ENCODE peak calls at places on chromosomes 11 and 22, in six cellular contexts. One of them, this sample, is unnamed.

GRCh38 chr11:22703040-22703439 is 36.6 kb downstream of the GAS2 start:
- DNase-seq in RWPE1: peak; percentile 59
- DNase-seq in AG08395: peak; percentile 2
- DNase-seq in cardiac muscle cell: peak; percentile 78
- DNase-seq in mucosa of gallbladder: peak; percentile 17
- DNase-seq in skeletal muscle cell: peak; percentile 78
- DNase-seq in this sample: peak; percentile 86

GRCh38 chr11:73011126-73011817 is 130.8 kb downstream of the FCHSD2 start:
- DNase-seq in AG08395: no peak
- DNase-seq in mucosa of gallbladder: no peak
- DNase-seq in cardiac muscle cell: no peak
- DNase-seq in skeletal muscle cell: no peak
- DNase-seq in RWPE1: no peak
- DNase-seq in this sample: no peak

GRCh38 chr11:116263020-116263419 is 509.8 kb downstream of the BUD13 start:
- DNase-seq in cardiac muscle cell: no peak
- DNase-seq in RWPE1: no peak
- DNase-seq in mucosa of gallbladder: no peak
- DNase-seq in skeletal muscle cell: no peak
- DNase-seq in AG08395: no peak
- DNase-seq in this sample: no peak

GRCh38 chr11:1234771-1235614 is 12.1 kb downstream of the MUC5B start:
- DNase-seq in mucosa of gallbladder: no peak
- DNase-seq in skeletal muscle cell: no peak
- DNase-seq in RWPE1: no peak
- DNase-seq in cardiac muscle cell: no peak
- DNase-seq in AG08395: no peak
- DNase-seq in this sample: no peak

GRCh38 chr11:79314906-79315689 is 125.7 kb downstream of the TENM4 start:
- DNase-seq in mucosa of gallbladder: no peak
- DNase-seq in skeletal muscle cell: no peak
- DNase-seq in AG08395: no peak
- DNase-seq in RWPE1: peak; percentile 9
- DNase-seq in cardiac muscle cell: peak; percentile 30
- DNase-seq in this sample: peak; percentile 13

GRCh38 chr22:49582671-49583070 is 245.0 kb downstream of the BRD1 start:
- DNase-seq in mucosa of gallbladder: no peak
- DNase-seq in AG08395: no peak
- DNase-seq in skeletal muscle cell: no peak
- DNase-seq in cardiac muscle cell: no peak
- DNase-seq in RWPE1: no peak
- DNase-seq in this sample: no peak

GRCh38 chr11:68040121-68040956 is 1.5 kb downstream of the TCIRG1 start:
- DNase-seq in skeletal muscle cell: peak; percentile 38
- DNase-seq in mucosa of gallbladder: no peak
- DNase-seq in RWPE1: peak; percentile 58
- DNase-seq in cardiac muscle cell: peak; percentile 81
- DNase-seq in AG08395: peak; percentile 64
- DNase-seq in this sample: peak; percentile 69

GRCh38 chr11:2702771-2703486 is 3.1 kb upstream of the KCNQ1OT1 start:
- DNase-seq in RWPE1: no peak
- DNase-seq in cardiac muscle cell: no peak
- DNase-seq in mucosa of gallbladder: no peak
- DNase-seq in AG08395: no peak
- DNase-seq in skeletal muscle cell: no peak
- DNase-seq in this sample: no peak

GRCh38 chr11:10725114-10725906 is 25.7 kb upstream of the CTR9 start:
- DNase-seq in cardiac muscle cell: peak; percentile 80
- DNase-seq in mucosa of gallbladder: no peak
- DNase-seq in skeletal muscle cell: peak; percentile 57
- DNase-seq in RWPE1: peak; percentile 59
- DNase-seq in AG08395: peak; percentile 78
- DNase-seq in this sample: peak; percentile 93

GRCh38 chr22:19448739-19449421 is 1.4 kb upstream of the C22orf39 start:
- DNase-seq in AG08395: no peak
- DNase-seq in skeletal muscle cell: no peak
- DNase-seq in RWPE1: no peak
- DNase-seq in cardiac muscle cell: no peak
- DNase-seq in mucosa of gallbladder: no peak
- DNase-seq in this sample: no peak

GRCh38 chr11:3745161-3745560 is 52.2 kb downstream of the NUP98 start:
- DNase-seq in skeletal muscle cell: no peak
- DNase-seq in mucosa of gallbladder: no peak
- DNase-seq in cardiac muscle cell: no peak
- DNase-seq in RWPE1: peak; percentile 50
- DNase-seq in AG08395: no peak
- DNase-seq in this sample: no peak

GRCh38 chr11:73152861-73153483 is 10.9 kb upstream of the FCHSD2 start:
- DNase-seq in cardiac muscle cell: no peak
- DNase-seq in skeletal muscle cell: no peak
- DNase-seq in mucosa of gallbladder: no peak
- DNase-seq in RWPE1: no peak
- DNase-seq in AG08395: no peak
- DNase-seq in this sample: no peak

GRCh38 chr11:34213366-34213765 is 107.9 kb downstream of the NAT10 start:
- DNase-seq in cardiac muscle cell: no peak
- DNase-seq in mucosa of gallbladder: no peak
- DNase-seq in AG08395: no peak
- DNase-seq in skeletal muscle cell: no peak
- DNase-seq in RWPE1: no peak
- DNase-seq in this sample: peak; percentile 40

GRCh38 chr11:115154355-115154736 is 349.9 kb downstream of the CADM1 start:
- DNase-seq in RWPE1: no peak
- DNase-seq in AG08395: no peak
- DNase-seq in skeletal muscle cell: no peak
- DNase-seq in mucosa of gallbladder: no peak
- DNase-seq in cardiac muscle cell: no peak
- DNase-seq in this sample: no peak

GRCh38 chr22:32803020-32803758 is 1.7 kb downstream of the TIMP3 start:
- DNase-seq in mucosa of gallbladder: no peak
- DNase-seq in AG08395: peak; percentile 41
- DNase-seq in RWPE1: peak; percentile 41
- DNase-seq in skeletal muscle cell: no peak
- DNase-seq in cardiac muscle cell: no peak
- DNase-seq in this sample: peak; percentile 44

GRCh38 chr11:93537022-93537421 is 6.2 kb downstream of the SMCO4 start:
- DNase-seq in mucosa of gallbladder: no peak
- DNase-seq in AG08395: no peak
- DNase-seq in cardiac muscle cell: no peak
- DNase-seq in skeletal muscle cell: no peak
- DNase-seq in RWPE1: no peak
- DNase-seq in this sample: no peak

GRCh38 chr11:66858186-66858938 is 1.5 kb downstream of the LRFN4 start:
- DNase-seq in skeletal muscle cell: no peak
- DNase-seq in mucosa of gallbladder: no peak
- DNase-seq in AG08395: no peak
- DNase-seq in cardiac muscle cell: no peak
- DNase-seq in RWPE1: no peak
- DNase-seq in this sample: no peak

GRCh38 chr22:44147821-44148574 is 32.7 kb upstream of the PARVG start:
- DNase-seq in mucosa of gallbladder: peak; percentile 16
- DNase-seq in RWPE1: no peak
- DNase-seq in AG08395: peak; percentile 55
- DNase-seq in cardiac muscle cell: peak; percentile 54
- DNase-seq in skeletal muscle cell: no peak
- DNase-seq in this sample: peak; percentile 79

GRCh38 chr11:45333506-45333971 is 47.4 kb upstream of the SYT13 start:
- DNase-seq in cardiac muscle cell: peak; percentile 92
- DNase-seq in mucosa of gallbladder: no peak
- DNase-seq in AG08395: peak; percentile 71
- DNase-seq in RWPE1: peak; percentile 34
- DNase-seq in skeletal muscle cell: peak; percentile 6
- DNase-seq in this sample: peak; percentile 43

GRCh38 chr11:32874144-32874543 is 18.5 kb upstream of the QSER1 start:
- DNase-seq in RWPE1: no peak
- DNase-seq in cardiac muscle cell: no peak
- DNase-seq in mucosa of gallbladder: no peak
- DNase-seq in AG08395: no peak
- DNase-seq in skeletal muscle cell: no peak
- DNase-seq in this sample: no peak

GRCh38 chr11:65811764-65812475 is 21.8 kb upstream of the SNX32 start:
- DNase-seq in cardiac muscle cell: peak; percentile 55
- DNase-seq in RWPE1: no peak
- DNase-seq in AG08395: no peak
- DNase-seq in mucosa of gallbladder: no peak
- DNase-seq in skeletal muscle cell: no peak
- DNase-seq in this sample: no peak

GRCh38 chr22:22609271-22609670 is 35.1 kb upstream of the GGTLC2 start:
- DNase-seq in mucosa of gallbladder: no peak
- DNase-seq in skeletal muscle cell: no peak
- DNase-seq in cardiac muscle cell: no peak
- DNase-seq in AG08395: no peak
- DNase-seq in RWPE1: no peak
- DNase-seq in this sample: no peak

GRCh38 chr11:58301576-58301975 is 33.5 kb upstream of the OR10W1 start:
- DNase-seq in AG08395: peak; percentile 10
- DNase-seq in cardiac muscle cell: no peak
- DNase-seq in mucosa of gallbladder: no peak
- DNase-seq in skeletal muscle cell: peak; percentile 45
- DNase-seq in RWPE1: peak; percentile 15
- DNase-seq in this sample: peak; percentile 47

GRCh38 chr11:131495417-131495816 is 125.0 kb downstream of the NTM start:
- DNase-seq in RWPE1: no peak
- DNase-seq in skeletal muscle cell: no peak
- DNase-seq in mucosa of gallbladder: peak; percentile 91
- DNase-seq in cardiac muscle cell: peak; percentile 26
- DNase-seq in AG08395: no peak
- DNase-seq in this sample: no peak

GRCh38 chr22:45769569-45770210 is 98.1 kb downstream of the ATXN10 start:
- DNase-seq in skeletal muscle cell: no peak
- DNase-seq in mucosa of gallbladder: no peak
- DNase-seq in RWPE1: no peak
- DNase-seq in AG08395: peak; percentile 16
- DNase-seq in cardiac muscle cell: no peak
- DNase-seq in this sample: no peak

GRCh38 chr11:9629064-9629463 is 34.8 kb upstream of the SWAP70 start:
- DNase-seq in skeletal muscle cell: no peak
- DNase-seq in AG08395: no peak
- DNase-seq in cardiac muscle cell: no peak
- DNase-seq in RWPE1: no peak
- DNase-seq in mucosa of gallbladder: no peak
- DNase-seq in this sample: no peak

GRCh38 chr11:118353084-118353710 is 6.2 kb upstream of the UBE4A start:
- DNase-seq in RWPE1: peak; percentile 5
- DNase-seq in AG08395: peak; percentile 22
- DNase-seq in mucosa of gallbladder: no peak
- DNase-seq in skeletal muscle cell: no peak
- DNase-seq in cardiac muscle cell: peak; percentile 43
- DNase-seq in this sample: peak; percentile 25

GRCh38 chr11:45336136-45336535 is 50.0 kb upstream of the SYT13 start:
- DNase-seq in skeletal muscle cell: no peak
- DNase-seq in RWPE1: no peak
- DNase-seq in cardiac muscle cell: no peak
- DNase-seq in AG08395: no peak
- DNase-seq in mucosa of gallbladder: no peak
- DNase-seq in this sample: no peak

GRCh38 chr11:127105578-127105977 is 105.0 kb upstream of the KIRREL3 start:
- DNase-seq in cardiac muscle cell: no peak
- DNase-seq in skeletal muscle cell: no peak
- DNase-seq in AG08395: no peak
- DNase-seq in mucosa of gallbladder: no peak
- DNase-seq in RWPE1: no peak
- DNase-seq in this sample: no peak

GRCh38 chr22:19632671-19633148 is 81.6 kb upstream of the SEPTIN5 start:
- DNase-seq in mucosa of gallbladder: no peak
- DNase-seq in AG08395: no peak
- DNase-seq in RWPE1: no peak
- DNase-seq in cardiac muscle cell: no peak
- DNase-seq in skeletal muscle cell: no peak
- DNase-seq in this sample: no peak

GRCh38 chr22:47207387-47207786 is 444.9 kb downstream of the TBC1D22A start:
- DNase-seq in RWPE1: no peak
- DNase-seq in mucosa of gallbladder: no peak
- DNase-seq in AG08395: no peak
- DNase-seq in skeletal muscle cell: no peak
- DNase-seq in cardiac muscle cell: no peak
- DNase-seq in this sample: no peak

GRCh38 chr11:11980841-11981308 is 27.6 kb downstream of the DKK3 start:
- DNase-seq in AG08395: no peak
- DNase-seq in mucosa of gallbladder: no peak
- DNase-seq in RWPE1: no peak
- DNase-seq in cardiac muscle cell: no peak
- DNase-seq in skeletal muscle cell: no peak
- DNase-seq in this sample: peak; percentile 75

GRCh38 chr22:45785458-45785857 is 113.8 kb downstream of the ATXN10 start:
- DNase-seq in mucosa of gallbladder: peak; percentile 53
- DNase-seq in skeletal muscle cell: no peak
- DNase-seq in cardiac muscle cell: no peak
- DNase-seq in AG08395: no peak
- DNase-seq in RWPE1: peak; percentile 42
- DNase-seq in this sample: no peak

GRCh38 chr22:37368058-37368457 is 59.2 kb downstream of the ELFN2 start:
- DNase-seq in mucosa of gallbladder: no peak
- DNase-seq in RWPE1: no peak
- DNase-seq in AG08395: no peak
- DNase-seq in skeletal muscle cell: no peak
- DNase-seq in cardiac muscle cell: no peak
- DNase-seq in this sample: no peak

GRCh38 chr11:128502736-128503135 is 84.6 kb downstream of the ETS1 start:
- DNase-seq in mucosa of gallbladder: no peak
- DNase-seq in RWPE1: peak; percentile 35
- DNase-seq in AG08395: peak; percentile 44
- DNase-seq in skeletal muscle cell: peak; percentile 79
- DNase-seq in cardiac muscle cell: peak; percentile 92
- DNase-seq in this sample: peak; percentile 89

GRCh38 chr11:35486446-35486845 is 39.0 kb downstream of the PAMR1 start:
- DNase-seq in skeletal muscle cell: no peak
- DNase-seq in AG08395: no peak
- DNase-seq in mucosa of gallbladder: no peak
- DNase-seq in cardiac muscle cell: no peak
- DNase-seq in RWPE1: no peak
- DNase-seq in this sample: no peak

GRCh38 chr11:73866586-73866996 is 10.1 kb downstream of the COA4 start:
- DNase-seq in RWPE1: peak; percentile 63
- DNase-seq in cardiac muscle cell: peak; percentile 91
- DNase-seq in skeletal muscle cell: peak; percentile 84
- DNase-seq in AG08395: peak; percentile 71
- DNase-seq in mucosa of gallbladder: no peak
- DNase-seq in this sample: peak; percentile 67

GRCh38 chr11:119357069-119357468 is 10.6 kb upstream of the MFRP start:
- DNase-seq in AG08395: no peak
- DNase-seq in cardiac muscle cell: no peak
- DNase-seq in skeletal muscle cell: no peak
- DNase-seq in mucosa of gallbladder: no peak
- DNase-seq in RWPE1: no peak
- DNase-seq in this sample: no peak

GRCh38 chr11:28858076-28858475 is 749.9 kb downstream of the METTL15 start:
- DNase-seq in skeletal muscle cell: no peak
- DNase-seq in mucosa of gallbladder: no peak
- DNase-seq in RWPE1: no peak
- DNase-seq in cardiac muscle cell: no peak
- DNase-seq in AG08395: no peak
- DNase-seq in this sample: no peak

This sample was measured in astrocyte of the spinal cord.